ENCODE peak calls at places on chromosomes 7 and 10, in nine cellular contexts. Q, A, M, O, T, V, N, H and G are unnamed samples.

GRCh38 chr7:70669859-70670258 is 462.1 kb upstream of the GALNT17 start:
- DNase-seq in Q (no peak), A (no peak), M (no peak), O (no peak), T (no peak), V (no peak), N (no peak), H (no peak), G (no peak)

GRCh38 chr7:142130282-142130681 is 18.8 kb downstream of the MGAM2 start:
- DNase-seq in Q (no peak), A (no peak), M (no peak), O (no peak), T (no peak), V (no peak), N (no peak), H (no peak), G (no peak)

GRCh38 chr7:150983893-150984368 is 5.8 kb upstream of the KCNH2 start:
- DNase-seq in Q (no peak), A (peak; percentile 35), M (peak; percentile 57), O (peak; percentile 61), T (peak; percentile 42), V (no peak), N (peak; percentile 50), H (no peak), G (peak; percentile 65)

GRCh38 chr10:70286616-70287015 is 2.8 kb upstream of the NPFFR1 start:
- DNase-seq in Q (no peak), A (no peak), M (no peak), O (no peak), T (no peak), V (no peak), N (no peak), H (no peak), G (no peak)

GRCh38 chr10:1011696-1012095 is 14.0 kb downstream of the IDI2 start:
- DNase-seq in Q (no peak), A (no peak), M (no peak), O (no peak), T (no peak), V (no peak), N (no peak), H (no peak), G (no peak)

GRCh38 chr7:37448637-37449331 is at the start of gene ELMO1:
- DNase-seq in Q (peak; percentile 92), A (peak; percentile 66), M (peak; percentile 93), O (peak; percentile 89), T (peak; percentile 61), V (peak; percentile 85), N (peak; percentile 47), H (peak; percentile 60), G (peak; percentile 27)

GRCh38 chr7:155337946-155338631 is 40.4 kb downstream of the INSIG1 start:
- DNase-seq in Q (no peak), A (no peak), M (no peak), O (no peak), T (no peak), V (no peak), N (no peak), H (no peak), G (no peak)

GRCh38 chr7:116180302-116180701 is 30.0 kb upstream of the TES start:
- DNase-seq in Q (peak; percentile 11), A (peak; percentile 29), M (peak; percentile 66), O (peak; percentile 35), T (no peak), V (no peak), N (peak; percentile 63), H (no peak), G (peak; percentile 52)

GRCh38 chr7:51647931-51648351 is 331.3 kb upstream of the COBL start:
- DNase-seq in Q (peak; percentile 31), A (no peak), M (no peak), O (no peak), T (no peak), V (no peak), N (no peak), H (no peak), G (peak; percentile 92)